ENCODE peak calls at places on chromosomes 3 and 15, in seven cellular contexts. One of them, this sample, is unnamed.

GRCh38 chr3:130935761-130936160 is 41.9 kb downstream of the ATP2C1 start:
- DNase-seq in H54: no peak
- DNase-seq in iPS-NIHi11: no peak
- DNase-seq in GM23248: peak; percentile 80
- DNase-seq in activated T-cell treated with anti-CD3 and anti-CD28 coated beads for 1 hour: no peak
- DNase-seq in HFFc6: peak; percentile 62
- DNase-seq in substantia nigra: no peak
- DNase-seq in this sample: peak; percentile 51

GRCh38 chr15:77013786-77014136 is 18.8 kb downstream of the PSTPIP1 start:
- DNase-seq in H54: no peak
- DNase-seq in iPS-NIHi11: peak; percentile 67
- DNase-seq in GM23248: no peak
- DNase-seq in activated T-cell treated with anti-CD3 and anti-CD28 coated beads for 1 hour: peak; percentile 75
- DNase-seq in HFFc6: no peak
- DNase-seq in substantia nigra: no peak
- DNase-seq in this sample: no peak

GRCh38 chr15:73600413-73601050 is 32.7 kb downstream of the NPTN start:
- DNase-seq in H54: no peak
- DNase-seq in iPS-NIHi11: no peak
- DNase-seq in GM23248: no peak
- DNase-seq in activated T-cell treated with anti-CD3 and anti-CD28 coated beads for 1 hour: no peak
- DNase-seq in HFFc6: no peak
- DNase-seq in substantia nigra: no peak
- DNase-seq in this sample: peak; percentile 69

GRCh38 chr3:123371859-123372767 is 76.8 kb downstream of the ADCY5 start:
- DNase-seq in H54: no peak
- DNase-seq in iPS-NIHi11: no peak
- DNase-seq in GM23248: no peak
- DNase-seq in activated T-cell treated with anti-CD3 and anti-CD28 coated beads for 1 hour: no peak
- DNase-seq in HFFc6: no peak
- DNase-seq in substantia nigra: no peak
- DNase-seq in this sample: no peak

GRCh38 chr15:89057506-89058133 is 30.6 kb upstream of the ABHD2 start:
- DNase-seq in H54: peak; percentile 52
- DNase-seq in iPS-NIHi11: peak; percentile 93
- DNase-seq in GM23248: peak; percentile 85
- DNase-seq in activated T-cell treated with anti-CD3 and anti-CD28 coated beads for 1 hour: peak; percentile 82
- DNase-seq in HFFc6: peak; percentile 60
- DNase-seq in substantia nigra: peak; percentile 76
- DNase-seq in this sample: peak; percentile 65

GRCh38 chr3:151169700-151170224 is 33.3 kb downstream of the GPR171 start:
- DNase-seq in H54: no peak
- DNase-seq in iPS-NIHi11: no peak
- DNase-seq in GM23248: peak; percentile 30
- DNase-seq in activated T-cell treated with anti-CD3 and anti-CD28 coated beads for 1 hour: no peak
- DNase-seq in HFFc6: no peak
- DNase-seq in substantia nigra: no peak
- DNase-seq in this sample: no peak

GRCh38 chr15:80744826-80745225 is 34.3 kb upstream of the CEMIP start:
- DNase-seq in H54: no peak
- DNase-seq in iPS-NIHi11: no peak
- DNase-seq in GM23248: peak; percentile 80
- DNase-seq in activated T-cell treated with anti-CD3 and anti-CD28 coated beads for 1 hour: no peak
- DNase-seq in HFFc6: peak; percentile 68
- DNase-seq in substantia nigra: no peak
- DNase-seq in this sample: peak; percentile 85

GRCh38 chr3:133944181-133944580 is 48.5 kb upstream of the RAB6B start:
- DNase-seq in H54: no peak
- DNase-seq in iPS-NIHi11: no peak
- DNase-seq in GM23248: peak; percentile 69
- DNase-seq in activated T-cell treated with anti-CD3 and anti-CD28 coated beads for 1 hour: no peak
- DNase-seq in HFFc6: peak; percentile 55
- DNase-seq in substantia nigra: no peak
- DNase-seq in this sample: peak; percentile 58

GRCh38 chr3:156657862-156658731 is 16.3 kb upstream of the TIPARP start:
- DNase-seq in H54: no peak
- DNase-seq in iPS-NIHi11: no peak
- DNase-seq in GM23248: no peak
- DNase-seq in activated T-cell treated with anti-CD3 and anti-CD28 coated beads for 1 hour: no peak
- DNase-seq in HFFc6: no peak
- DNase-seq in substantia nigra: no peak
- DNase-seq in this sample: no peak

GRCh38 chr15:70525551-70525950 is 237.8 kb downstream of the UACA start:
- DNase-seq in H54: no peak
- DNase-seq in iPS-NIHi11: no peak
- DNase-seq in GM23248: no peak
- DNase-seq in activated T-cell treated with anti-CD3 and anti-CD28 coated beads for 1 hour: no peak
- DNase-seq in HFFc6: no peak
- DNase-seq in substantia nigra: no peak
- DNase-seq in this sample: no peak

GRCh38 chr3:143608966-143609365 is 239.3 kb downstream of the SLC9A9 start:
- DNase-seq in H54: no peak
- DNase-seq in iPS-NIHi11: no peak
- DNase-seq in GM23248: peak; percentile 62
- DNase-seq in activated T-cell treated with anti-CD3 and anti-CD28 coated beads for 1 hour: no peak
- DNase-seq in HFFc6: no peak
- DNase-seq in substantia nigra: no peak
- DNase-seq in this sample: peak; percentile 93

GRCh38 chr3:11713171-11713570 is 69.5 kb upstream of the VGLL4 start:
- DNase-seq in H54: no peak
- DNase-seq in iPS-NIHi11: no peak
- DNase-seq in GM23248: no peak
- DNase-seq in activated T-cell treated with anti-CD3 and anti-CD28 coated beads for 1 hour: no peak
- DNase-seq in HFFc6: no peak
- DNase-seq in substantia nigra: no peak
- DNase-seq in this sample: no peak

GRCh38 chr3:129890125-129890524 is 3.4 kb downstream of the TMCC1 start:
- DNase-seq in H54: no peak
- DNase-seq in iPS-NIHi11: no peak
- DNase-seq in GM23248: no peak
- DNase-seq in activated T-cell treated with anti-CD3 and anti-CD28 coated beads for 1 hour: no peak
- DNase-seq in HFFc6: no peak
- DNase-seq in substantia nigra: no peak
- DNase-seq in this sample: no peak